ENCODE peak calls at places on chromosomes 6 and 20, in four cellular contexts. Y, K, R and L are unnamed samples.

GRCh38 chr6:135347887-135348286 is 149.7 kb downstream of the AHI1 start:
- DNase-seq in Y (no peak), K (no peak), R (no peak), L (no peak)

GRCh38 chr20:23659989-23660837 is 22.5 kb upstream of the CST3 start:
- DNase-seq in Y (no peak), K (peak), R (peak), L (no peak)

GRCh38 chr6:149964243-149965190 is 774 bp downstream of the ULBP1 start:
- DNase-seq in R (no peak), K (no peak), Y (peak), L (no peak)

GRCh38 chr6:156767603-156768467 is 9.3 kb upstream of the ARID1B start:
- DNase-seq in K (no peak), Y (no peak), R (no peak), L (no peak)

GRCh38 chr6:19988555-19988954 is 151.4 kb downstream of the ID4 start:
- DNase-seq in Y (no peak), K (peak), R (peak), L (no peak)

GRCh38 chr20:4041748-4042411 is 26.5 kb upstream of the RNF24 start:
- DNase-seq in Y (no peak), R (no peak), K (peak), L (peak)

GRCh38 chr6:4929319-4929718 is 74.5 kb downstream of the RPP40 start:
- DNase-seq in K (no peak), R (no peak), Y (no peak), L (no peak)

GRCh38 chr6:25150863-25151262 is 128.3 kb upstream of the CARMIL1 start:
- DNase-seq in Y (no peak), R (no peak), K (no peak), L (no peak)

GRCh38 chr6:23841116-23841515 is 284.9 kb upstream of the NRSN1 start:
- DNase-seq in R (no peak), Y (no peak), K (no peak), L (no peak)

GRCh38 chr6:75331134-75331533 is 46.5 kb upstream of the TMEM30A start:
- DNase-seq in Y (no peak), K (no peak), R (no peak), L (no peak)

GRCh38 chr20:57462781-57463180 is 62.2 kb downstream of the CTCFL start:
- DNase-seq in R (no peak), Y (no peak), K (no peak), L (no peak)

DNA sequence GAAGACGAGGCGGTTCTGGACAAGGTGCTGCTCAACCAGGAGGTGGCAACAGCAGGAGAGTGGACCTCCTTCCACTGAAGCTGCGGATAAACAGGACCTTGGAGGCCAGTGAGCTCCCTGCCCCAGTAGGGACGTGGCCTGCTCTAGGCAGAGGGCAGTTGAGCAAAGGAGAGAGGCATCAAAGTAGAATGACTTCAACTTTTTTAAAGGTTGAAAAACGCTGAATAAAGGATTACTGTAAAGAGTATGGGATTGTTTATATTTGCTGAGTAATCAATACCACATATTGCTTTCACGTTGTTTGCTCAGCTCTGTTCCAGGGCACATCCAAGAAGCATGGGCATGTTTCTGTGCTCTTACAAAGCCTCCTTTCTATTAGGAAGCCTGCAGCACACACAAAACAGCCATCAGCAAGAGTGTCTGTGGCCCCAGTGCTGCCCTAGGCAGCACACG is 48.1 kb downstream of the ERMARD start:
- DNase-seq in K (no peak), Y (no peak), R (peak), L (no peak)
- TF ChIP-seq ESRRA in K (no peak), Y (no peak), R (no peak), L (no peak)

DNA sequence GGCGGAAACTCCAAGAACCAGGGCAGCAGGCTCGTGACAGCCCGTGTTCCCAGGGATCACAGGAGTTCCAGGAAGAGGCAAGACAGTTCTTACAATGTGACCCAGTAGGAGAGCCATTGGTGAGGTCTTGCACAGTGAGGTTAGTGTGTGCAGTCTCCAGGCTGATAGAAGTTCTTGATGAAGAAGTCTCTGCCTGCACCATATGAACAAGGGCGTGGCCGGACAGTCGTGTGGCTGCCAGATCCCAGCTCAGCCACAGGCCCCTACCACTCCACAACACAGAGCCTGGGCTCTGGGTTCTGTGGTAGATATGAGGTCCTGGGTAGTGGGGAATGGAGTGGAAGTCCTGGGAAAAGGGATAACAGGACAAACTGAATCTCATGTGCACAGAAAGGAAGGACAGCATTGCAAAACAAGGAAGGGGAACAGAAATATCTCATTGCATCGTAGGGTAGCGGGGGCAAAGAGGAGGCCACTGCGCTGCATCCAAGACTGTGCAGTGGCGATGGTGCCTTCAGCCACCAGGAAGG is 65.2 kb downstream of the STX11 start:
- DNase-seq in K (peak), R (peak), Y (no peak), L (no peak)
- TF ChIP-seq HMGXB4 in K (no peak), R (no peak), Y (no peak), L (no peak)

GRCh38 chr20:58717278-58718091 is 24.9 kb downstream of the NPEPL1 start:
- DNase-seq in R (no peak), Y (peak), K (peak), L (no peak)
- TF ChIP-seq ESRRA in R (no peak), Y (no peak), K (no peak), L (no peak)

GRCh38 chr6:118719351-118720124 is 68.1 kb upstream of the CEP85L start:
- DNase-seq in Y (no peak), R (no peak), K (no peak), L (no peak)
- TF ChIP-seq HMGXB4 in Y (no peak), R (no peak), K (no peak), L (no peak)

DNA sequence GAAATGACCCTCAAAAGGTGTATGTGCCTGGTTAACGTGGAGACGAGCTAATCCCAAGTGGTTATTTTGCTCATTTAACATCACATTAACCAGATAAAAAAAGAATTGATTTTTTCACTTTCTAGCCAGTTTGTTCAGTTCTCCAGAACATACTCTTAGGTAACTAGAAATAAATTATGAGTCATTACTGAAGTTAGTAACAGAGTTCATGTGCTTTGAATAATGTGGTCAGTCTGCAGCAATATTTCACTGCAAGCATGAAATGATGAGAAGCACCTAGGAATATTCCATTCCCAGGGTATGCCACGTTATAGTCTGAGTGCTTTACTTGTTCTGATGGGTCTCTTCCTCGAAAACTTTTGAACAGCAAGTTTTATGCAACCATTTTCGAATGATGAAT is 138.3 kb upstream of the INSM1 start:
- DNase-seq in K (no peak), Y (no peak), R (no peak), L (no peak)
- TF ChIP-seq ESRRA in K (no peak), Y (no peak), R (no peak), L (no peak)